ENCODE peak calls at places on chromosome 6, in nine cellular contexts. O is WTC11; V is T-helper 1 cell; P is lower lobe of right lung; G is globus pallidus; A is central memory CD4-positive, alpha-beta T cell; L is stimulated activated CD4-positive, alpha-beta T cell treated with anti-CD3 and anti-CD28 coated beads, Interleukin-1b, Interleukin-23, amount 100 ng/mL, for 1 hour; Q is T follicular helper cell; N is Panc1. J is an unnamed sample.

GRCh38 chr6:56046576-56046975 is 171.2 kb upstream of the BMP5 start:
- DNase-seq in O (no peak), V (no peak), P (peak; percentile 77), G (no peak), A (no peak), L (no peak), Q (no peak), N (no peak), J (no peak)

GRCh38 chr6:35089216-35089934 is 51.8 kb downstream of the TCP11 start:
- DNase-seq in O (no peak), V (no peak), P (no peak), G (no peak), A (no peak), L (no peak), Q (no peak), N (no peak), J (no peak)

GRCh38 chr6:169186496-169187169 is 67.0 kb downstream of the THBS2 start:
- DNase-seq in O (no peak), V (no peak), P (no peak), G (no peak), A (no peak), L (no peak), Q (no peak), N (no peak), J (peak; percentile 13)

GRCh38 chr6:22682979-22683378 is 113.6 kb downstream of the HDGFL1 start:
- DNase-seq in O (no peak), V (no peak), P (no peak), G (no peak), A (no peak), L (no peak), Q (no peak), N (no peak), J (no peak)

GRCh38 chr6:109454483-109455160 is 950 bp downstream of the MICAL1 start:
- DNase-seq in O (no peak), V (peak; percentile 47), P (peak; percentile 76), G (peak; percentile 66), A (peak; percentile 88), L (no peak), Q (peak; percentile 63), N (no peak), J (peak; percentile 90)

GRCh38 chr6:139778688-139779087 is 404.2 kb upstream of the CITED2 start:
- DNase-seq in O (no peak), V (no peak), P (no peak), G (no peak), A (no peak), L (no peak), Q (no peak), N (no peak), J (no peak)

GRCh38 chr6:11653028-11653583 is 115.6 kb downstream of the TMEM170B start:
- DNase-seq in O (no peak), V (no peak), P (no peak), G (no peak), A (peak; percentile 7), L (peak; percentile 6), Q (no peak), N (no peak), J (no peak)

GRCh38 chr6:63049216-63049615 is 162.1 kb upstream of the FKBP1C start:
- DNase-seq in O (no peak), V (no peak), P (no peak), G (no peak), A (no peak), L (no peak), Q (no peak), N (no peak), J (no peak)

GRCh38 chr6:159213401-159213800 is 44.2 kb downstream of the FNDC1 start:
- DNase-seq in O (no peak), V (no peak), P (no peak), G (no peak), A (no peak), L (no peak), Q (no peak), N (no peak), J (no peak)

GRCh38 chr6:8944548-8944947 is 509.2 kb upstream of the SLC35B3 start:
- DNase-seq in O (no peak), V (no peak), P (no peak), G (no peak), A (no peak), L (no peak), Q (no peak), N (no peak), J (no peak)

GRCh38 chr6:34839696-34840352 is 47.9 kb downstream of the BLTP3A start:
- DNase-seq in O (no peak), V (no peak), P (no peak), G (no peak), A (no peak), L (no peak), Q (no peak), N (no peak), J (no peak)

GRCh38 chr6:26155066-26155925 is 68.1 kb downstream of the HFE start:
- DNase-seq in O (peak; percentile 29), V (no peak), P (peak; percentile 64), G (peak; percentile 63), A (no peak), L (no peak), Q (no peak), N (no peak), J (no peak)

GRCh38 chr6:101818056-101818455 is 424.5 kb downstream of the GRIK2 start:
- DNase-seq in O (no peak), V (no peak), P (no peak), G (no peak), A (no peak), L (no peak), Q (no peak), N (no peak), J (no peak)

GRCh38 chr6:43856005-43856765 is 86.2 kb downstream of the VEGFA start:
- DNase-seq in O (peak; percentile 36), V (no peak), P (peak; percentile 68), G (no peak), A (no peak), L (no peak), Q (no peak), N (no peak), J (no peak)

GRCh38 chr6:5203571-5203970 is 57.2 kb downstream of the LYRM4 start:
- DNase-seq in O (no peak), V (no peak), P (no peak), G (no peak), A (no peak), L (no peak), Q (no peak), N (no peak), J (no peak)

GRCh38 chr6:160337301-160337700 is 10.9 kb upstream of the SLC22A3 start:
- DNase-seq in O (no peak), V (no peak), P (no peak), G (no peak), A (no peak), L (no peak), Q (no peak), N (no peak), J (no peak)

GRCh38 chr6:148835920-148836441 is 89.2 kb downstream of the UST start:
- DNase-seq in O (no peak), V (no peak), P (no peak), G (no peak), A (no peak), L (peak; percentile 10), Q (no peak), N (no peak), J (no peak)

GRCh38 chr6:41537359-41537758 is 8.8 kb upstream of the FOXP4 start:
- DNase-seq in O (no peak), V (no peak), P (no peak), G (no peak), A (no peak), L (no peak), Q (no peak), N (no peak), J (no peak)

GRCh38 chr6:122735618-122736017 is 43.9 kb upstream of the FABP7 start:
- DNase-seq in O (no peak), V (no peak), P (no peak), G (no peak), A (no peak), L (no peak), Q (no peak), N (no peak), J (no peak)

GRCh38 chr6:27894839-27895762 is 17.1 kb downstream of the OR2B2 start:
- DNase-seq in O (no peak), V (peak; percentile 22), P (no peak), G (peak; percentile 83), A (peak; percentile 76), L (no peak), Q (peak; percentile 51), N (peak; percentile 71), J (peak; percentile 77)

GRCh38 chr6:35294308-35294945 is 3.2 kb upstream of the DEF6 start:
- DNase-seq in O (peak; percentile 60), V (no peak), P (no peak), G (no peak), A (peak; percentile 39), L (no peak), Q (peak; percentile 44), N (no peak), J (peak; percentile 43)

GRCh38 chr6:35061651-35062410 is 79.3 kb downstream of the TCP11 start:
- DNase-seq in O (no peak), V (no peak), P (no peak), G (no peak), A (no peak), L (no peak), Q (no peak), N (no peak), J (no peak)

J was measured in immature natural killer cell.